ENCODE peak calls at places on chromosome 1, in four cellular contexts. Z is kidney tubule cell, K is COR-L47, N is GM23248. T is an unnamed sample.

GRCh38 chr1:198699167-198700015 is 60.6 kb downstream of the PTPRC start:
- DNase-seq in N (peak; percentile 67), K (peak; percentile 30), Z (peak; percentile 77), T (peak; percentile 68)

GRCh38 chr1:89836997-89837909 is 16.4 kb downstream of the LRRC8D start:
- DNase-seq in K (no peak), Z (peak; percentile 32), N (no peak), T (no peak)

GRCh38 chr1:206809504-206810084 is 37.3 kb upstream of the IL10 start:
- DNase-seq in N (peak; percentile 59), K (peak; percentile 17), Z (peak; percentile 39), T (peak; percentile 25)

GRCh38 chr1:79929356-79929755 is 922.8 kb upstream of the ADGRL4 start:
- DNase-seq in Z (no peak), K (no peak), N (peak; percentile 5), T (peak; percentile 65)

GRCh38 chr1:169595764-169596711 is 9.8 kb upstream of the F5 start:
- DNase-seq in K (no peak), Z (peak; percentile 47), N (peak; percentile 46), T (peak; percentile 7)

GRCh38 chr1:94100785-94101612 is 19.9 kb downstream of the ABCA4 start:
- DNase-seq in Z (peak; percentile 13), N (no peak), K (no peak), T (peak; percentile 31)

GRCh38 chr1:168032048-168032447 is 95.2 kb upstream of the MPC2 start:
- DNase-seq in N (no peak), Z (no peak), K (no peak), T (no peak)

GRCh38 chr1:220788146-220788545 is 1.4 kb downstream of the MTARC1 start:
- DNase-seq in Z (peak; percentile 60), K (no peak), N (no peak), T (no peak)

GRCh38 chr1:208069317-208069716 is 158.4 kb upstream of the CD34 start:
- DNase-seq in Z (no peak), N (no peak), K (peak; percentile 74), T (no peak)

GRCh38 chr1:20521960-20522861 is 14.3 kb upstream of the MUL1 start:
- DNase-seq in Z (peak; percentile 76), N (peak; percentile 85), K (peak; percentile 60), T (peak; percentile 84)

GRCh38 chr1:97571760-97572159 is 349.1 kb downstream of the DPYD start:
- DNase-seq in K (no peak), N (no peak), Z (no peak), T (no peak)

GRCh38 chr1:160081261-160081936 is at the start of gene KCNJ9:
- DNase-seq in K (peak; percentile 25), N (peak; percentile 48), Z (no peak), T (no peak)

GRCh38 chr1:2969870-2970291 is 51.4 kb upstream of the ACTRT2 start:
- DNase-seq in Z (no peak), K (no peak), N (no peak), T (no peak)

GRCh38 chr1:29488086-29488793 is 251.9 kb downstream of the PTPRU start:
- DNase-seq in Z (no peak), N (no peak), K (no peak), T (no peak)

GRCh38 chr1:42658880-42659337 is 686 bp downstream of the PPIH start:
- DNase-seq in K (no peak), Z (peak; percentile 18), N (peak; percentile 66), T (no peak)

GRCh38 chr1:156460525-156460924 is 40.0 kb downstream of the MEF2D start:
- DNase-seq in Z (no peak), N (no peak), K (no peak), T (no peak)

GRCh38 chr1:183915634-183916510 is 111.0 kb downstream of the RGL1 start:
- DNase-seq in K (peak; percentile 76), Z (peak; percentile 98), N (peak; percentile 98), T (peak; percentile 96)

GRCh38 chr1:167720965-167721616 is 691 bp upstream of the MPZL1 start:
- DNase-seq in N (peak; percentile 80), K (no peak), Z (peak; percentile 61), T (peak; percentile 70)

GRCh38 chr1:31412732-31413404 is at the start of gene SERINC2:
- DNase-seq in N (peak; percentile 54), Z (peak; percentile 66), K (peak; percentile 47), T (no peak)

GRCh38 chr1:17502326-17502778 is 37.1 kb upstream of the ARHGEF10L start:
- DNase-seq in N (peak; percentile 90), Z (peak; percentile 86), K (peak; percentile 44), T (peak; percentile 93)

GRCh38 chr1:43576521-43576920 is 45.8 kb downstream of the PTPRF start:
- DNase-seq in N (no peak), Z (no peak), K (no peak), T (no peak)

GRCh38 chr1:12034381-12034801 is 15.1 kb downstream of the MIIP start:
- DNase-seq in N (no peak), K (no peak), Z (no peak), T (peak; percentile 27)

GRCh38 chr1:9039761-9040658 is 13.8 kb upstream of the SLC2A7 start:
- DNase-seq in K (no peak), N (peak; percentile 32), Z (no peak), T (no peak)

GRCh38 chr1:96882096-96882495 is 160.5 kb downstream of the PTBP2 start:
- DNase-seq in N (no peak), Z (peak; percentile 52), K (no peak), T (no peak)

GRCh38 chr1:52520149-52520548 is 32.7 kb downstream of the TUT4 start:
- DNase-seq in N (peak; percentile 53), K (no peak), Z (no peak), T (peak; percentile 51)